ENCODE peak calls at places on chromosome 22, in eight cellular contexts. One of them, this sample, is unnamed.

GRCh38 chr22:17084554-17085276 is at the start of gene IL17RA:
- DNase-seq in CD4-positive, alpha-beta memory T cell: peak; percentile 93
- DNase-seq in stimulated activated CD8-positive, alpha-beta memory T cell treated with anti-CD3 and anti-CD28 coated beads, Interleukin-4, amount 100 ng/mL, for 4 hours: peak; percentile 87
- DNase-seq in Right ventricle myocardium inferior: peak; percentile 95
- DNase-seq in uterus: peak; percentile 87
- DNase-seq in NCI-H1092 treated with DMSO at 0.1 percent for 48 hours: peak; percentile 66
- DNase-seq in NCI-H446: peak; percentile 59
- DNase-seq in stimulated activated CD4-positive, alpha-beta T cell treated with anti-CD3 and anti-CD28 coated beads, TNF-alpha, amount 100 ng/mL, for 48 hours: peak; percentile 84
- DNase-seq in this sample: peak; percentile 44

GRCh38 chr22:47374273-47374771 is 611.9 kb downstream of the TBC1D22A start:
- DNase-seq in NCI-H446: no peak
- DNase-seq in stimulated activated CD4-positive, alpha-beta T cell treated with anti-CD3 and anti-CD28 coated beads, TNF-alpha, amount 100 ng/mL, for 48 hours: no peak
- DNase-seq in Right ventricle myocardium inferior: no peak
- DNase-seq in uterus: peak; percentile 5
- DNase-seq in NCI-H1092 treated with DMSO at 0.1 percent for 48 hours: no peak
- DNase-seq in CD4-positive, alpha-beta memory T cell: no peak
- DNase-seq in stimulated activated CD8-positive, alpha-beta memory T cell treated with anti-CD3 and anti-CD28 coated beads, Interleukin-4, amount 100 ng/mL, for 4 hours: no peak
- DNase-seq in this sample: no peak

GRCh38 chr22:49815641-49816071 is 12.0 kb downstream of the BRD1 start:
- DNase-seq in Right ventricle myocardium inferior: no peak
- DNase-seq in CD4-positive, alpha-beta memory T cell: peak; percentile 26
- DNase-seq in uterus: no peak
- DNase-seq in NCI-H1092 treated with DMSO at 0.1 percent for 48 hours: no peak
- DNase-seq in stimulated activated CD4-positive, alpha-beta T cell treated with anti-CD3 and anti-CD28 coated beads, TNF-alpha, amount 100 ng/mL, for 48 hours: no peak
- DNase-seq in stimulated activated CD8-positive, alpha-beta memory T cell treated with anti-CD3 and anti-CD28 coated beads, Interleukin-4, amount 100 ng/mL, for 4 hours: no peak
- DNase-seq in NCI-H446: no peak
- DNase-seq in this sample: no peak

GRCh38 chr22:31139866-31140716 is at the start of gene PLA2G3:
- DNase-seq in Right ventricle myocardium inferior: no peak
- DNase-seq in uterus: no peak
- DNase-seq in NCI-H1092 treated with DMSO at 0.1 percent for 48 hours: peak; percentile 79
- DNase-seq in NCI-H446: peak; percentile 79
- DNase-seq in CD4-positive, alpha-beta memory T cell: no peak
- DNase-seq in stimulated activated CD8-positive, alpha-beta memory T cell treated with anti-CD3 and anti-CD28 coated beads, Interleukin-4, amount 100 ng/mL, for 4 hours: no peak
- DNase-seq in stimulated activated CD4-positive, alpha-beta T cell treated with anti-CD3 and anti-CD28 coated beads, TNF-alpha, amount 100 ng/mL, for 48 hours: no peak
- DNase-seq in this sample: no peak

GRCh38 chr22:35059632-35060031 is 6.3 kb upstream of the ISX start:
- DNase-seq in NCI-H446: no peak
- DNase-seq in uterus: no peak
- DNase-seq in stimulated activated CD8-positive, alpha-beta memory T cell treated with anti-CD3 and anti-CD28 coated beads, Interleukin-4, amount 100 ng/mL, for 4 hours: no peak
- DNase-seq in CD4-positive, alpha-beta memory T cell: no peak
- DNase-seq in Right ventricle myocardium inferior: no peak
- DNase-seq in stimulated activated CD4-positive, alpha-beta T cell treated with anti-CD3 and anti-CD28 coated beads, TNF-alpha, amount 100 ng/mL, for 48 hours: no peak
- DNase-seq in NCI-H1092 treated with DMSO at 0.1 percent for 48 hours: no peak
- DNase-seq in this sample: no peak

GRCh38 chr22:44894321-44894720 is 115.5 kb downstream of the PHF21B start:
- DNase-seq in stimulated activated CD4-positive, alpha-beta T cell treated with anti-CD3 and anti-CD28 coated beads, TNF-alpha, amount 100 ng/mL, for 48 hours: no peak
- DNase-seq in NCI-H446: no peak
- DNase-seq in NCI-H1092 treated with DMSO at 0.1 percent for 48 hours: no peak
- DNase-seq in CD4-positive, alpha-beta memory T cell: no peak
- DNase-seq in stimulated activated CD8-positive, alpha-beta memory T cell treated with anti-CD3 and anti-CD28 coated beads, Interleukin-4, amount 100 ng/mL, for 4 hours: no peak
- DNase-seq in uterus: no peak
- DNase-seq in Right ventricle myocardium inferior: no peak
- DNase-seq in this sample: no peak

GRCh38 chr22:22684605-22685561 is 40.5 kb downstream of the GGTLC2 start:
- DNase-seq in CD4-positive, alpha-beta memory T cell: no peak
- DNase-seq in uterus: peak; percentile 23
- DNase-seq in NCI-H446: no peak
- DNase-seq in stimulated activated CD8-positive, alpha-beta memory T cell treated with anti-CD3 and anti-CD28 coated beads, Interleukin-4, amount 100 ng/mL, for 4 hours: no peak
- DNase-seq in stimulated activated CD4-positive, alpha-beta T cell treated with anti-CD3 and anti-CD28 coated beads, TNF-alpha, amount 100 ng/mL, for 48 hours: no peak
- DNase-seq in Right ventricle myocardium inferior: no peak
- DNase-seq in NCI-H1092 treated with DMSO at 0.1 percent for 48 hours: no peak
- DNase-seq in this sample: peak; percentile 57

GRCh38 chr22:26656896-26657851 is at the start of gene MIAT:
- DNase-seq in NCI-H446: no peak
- DNase-seq in CD4-positive, alpha-beta memory T cell: peak; percentile 82
- DNase-seq in Right ventricle myocardium inferior: no peak
- DNase-seq in uterus: no peak
- DNase-seq in NCI-H1092 treated with DMSO at 0.1 percent for 48 hours: peak; percentile 61
- DNase-seq in stimulated activated CD4-positive, alpha-beta T cell treated with anti-CD3 and anti-CD28 coated beads, TNF-alpha, amount 100 ng/mL, for 48 hours: no peak
- DNase-seq in stimulated activated CD8-positive, alpha-beta memory T cell treated with anti-CD3 and anti-CD28 coated beads, Interleukin-4, amount 100 ng/mL, for 4 hours: no peak
- DNase-seq in this sample: no peak

GRCh38 chr22:39114157-39114511 is 17.1 kb downstream of the APOBEC3H start:
- DNase-seq in uterus: no peak
- DNase-seq in NCI-H446: no peak
- DNase-seq in CD4-positive, alpha-beta memory T cell: no peak
- DNase-seq in stimulated activated CD4-positive, alpha-beta T cell treated with anti-CD3 and anti-CD28 coated beads, TNF-alpha, amount 100 ng/mL, for 48 hours: no peak
- DNase-seq in stimulated activated CD8-positive, alpha-beta memory T cell treated with anti-CD3 and anti-CD28 coated beads, Interleukin-4, amount 100 ng/mL, for 4 hours: no peak
- DNase-seq in Right ventricle myocardium inferior: no peak
- DNase-seq in NCI-H1092 treated with DMSO at 0.1 percent for 48 hours: no peak
- DNase-seq in this sample: no peak

GRCh38 chr22:40654522-40655167 is 18.1 kb upstream of the MRTFA start:
- DNase-seq in NCI-H1092 treated with DMSO at 0.1 percent for 48 hours: peak; percentile 27
- DNase-seq in Right ventricle myocardium inferior: no peak
- DNase-seq in stimulated activated CD4-positive, alpha-beta T cell treated with anti-CD3 and anti-CD28 coated beads, TNF-alpha, amount 100 ng/mL, for 48 hours: no peak
- DNase-seq in NCI-H446: peak; percentile 84
- DNase-seq in CD4-positive, alpha-beta memory T cell: no peak
- DNase-seq in uterus: peak; percentile 47
- DNase-seq in stimulated activated CD8-positive, alpha-beta memory T cell treated with anti-CD3 and anti-CD28 coated beads, Interleukin-4, amount 100 ng/mL, for 4 hours: no peak
- DNase-seq in this sample: no peak

GRCh38 chr22:50014053-50014501 is 1.5 kb upstream of the IL17REL start:
- DNase-seq in stimulated activated CD4-positive, alpha-beta T cell treated with anti-CD3 and anti-CD28 coated beads, TNF-alpha, amount 100 ng/mL, for 48 hours: no peak
- DNase-seq in uterus: no peak
- DNase-seq in CD4-positive, alpha-beta memory T cell: no peak
- DNase-seq in NCI-H1092 treated with DMSO at 0.1 percent for 48 hours: no peak
- DNase-seq in NCI-H446: no peak
- DNase-seq in Right ventricle myocardium inferior: no peak
- DNase-seq in stimulated activated CD8-positive, alpha-beta memory T cell treated with anti-CD3 and anti-CD28 coated beads, Interleukin-4, amount 100 ng/mL, for 4 hours: no peak
- DNase-seq in this sample: no peak

GRCh38 chr22:44597616-44598015 is 99.6 kb upstream of the RTL6 start:
- DNase-seq in NCI-H1092 treated with DMSO at 0.1 percent for 48 hours: peak; percentile 63
- DNase-seq in stimulated activated CD8-positive, alpha-beta memory T cell treated with anti-CD3 and anti-CD28 coated beads, Interleukin-4, amount 100 ng/mL, for 4 hours: no peak
- DNase-seq in CD4-positive, alpha-beta memory T cell: no peak
- DNase-seq in uterus: no peak
- DNase-seq in stimulated activated CD4-positive, alpha-beta T cell treated with anti-CD3 and anti-CD28 coated beads, TNF-alpha, amount 100 ng/mL, for 48 hours: no peak
- DNase-seq in NCI-H446: no peak
- DNase-seq in Right ventricle myocardium inferior: no peak
- DNase-seq in this sample: peak; percentile 7